ENCODE peak calls at places on chromosomes 11 and 22, in eight cellular contexts. V is cardiac muscle cell, I is cardiac fibroblast, T is body of pancreas, H is fibroblast of the aortic adventitia, O is K562, Y is fibroblast of mammary gland, J is kidney. R is an unnamed sample.
A peak's percentile ranks its signal among the peaks of the same experiment; 100 is the strongest.

GRCh38 chr11:102254047-102254446 is 63.2 kb upstream of the BIRC3 start:
- DNase-seq in O (peak; percentile 59), I (peak; percentile 34), V (no peak), J (no peak), T (no peak), Y (peak; percentile 35), H (no peak), R (no peak)

GRCh38 chr11:96704847-96705246 is 315.0 kb downstream of the JRKL start:
- DNase-seq in V (peak; percentile 39), O (no peak), Y (no peak), I (peak; percentile 4), H (peak; percentile 14), T (no peak), J (no peak), R (peak; percentile 11)

GRCh38 chr11:61545921-61546320 is 35.0 kb downstream of the SYT7 start:
- DNase-seq in V (no peak), T (no peak), Y (no peak), O (no peak), H (no peak), I (no peak), J (no peak), R (no peak)

GRCh38 chr11:82698576-82699352 is 34.9 kb downstream of the FAM181B start:
- DNase-seq in J (no peak), V (no peak), Y (no peak), O (no peak), H (no peak), I (no peak), T (no peak), R (no peak)

GRCh38 chr11:22193348-22194051 is 615 bp downstream of the ANO5 start:
- DNase-seq in Y (no peak), H (no peak), T (peak; percentile 31), I (no peak), V (no peak), J (peak; percentile 74), O (peak; percentile 7), R (no peak)

GRCh38 chr22:42742940-42743339 is 22.3 kb upstream of the A4GALT start:
- DNase-seq in T (no peak), Y (peak; percentile 53), H (peak; percentile 46), V (no peak), O (peak; percentile 75), I (peak; percentile 60), J (no peak), R (no peak)

GRCh38 chr11:8593935-8594909 is at the start of gene STK33:
- DNase-seq in Y (peak; percentile 30), J (peak; percentile 80), O (no peak), H (no peak), I (no peak), V (peak; percentile 41), T (peak; percentile 68), R (peak; percentile 19)

GRCh38 chr11:79262221-79262620 is 178.6 kb downstream of the TENM4 start:
- DNase-seq in H (no peak), O (no peak), I (peak; percentile 50), J (no peak), V (peak; percentile 17), T (no peak), Y (no peak), R (no peak)

GRCh38 chr22:40397436-40397835 is 27.0 kb downstream of the SGSM3 start:
- DNase-seq in T (no peak), I (peak; percentile 36), H (no peak), Y (no peak), J (no peak), V (peak; percentile 58), O (no peak), R (peak; percentile 71)

GRCh38 chr22:43975041-43975440 is 19.8 kb downstream of the SAMM50 start:
- DNase-seq in J (no peak), H (no peak), T (no peak), I (no peak), V (no peak), Y (no peak), O (no peak), R (no peak)

GRCh38 chr11:45337583-45338360 is 51.6 kb upstream of the SYT13 start:
- DNase-seq in V (no peak), H (no peak), I (no peak), Y (no peak), T (no peak), J (no peak), O (no peak), R (no peak)

GRCh38 chr22:37735054-37735453 is 38.2 kb downstream of the TRIOBP start:
- DNase-seq in O (peak; percentile 78), H (no peak), Y (no peak), V (no peak), J (no peak), T (peak; percentile 66), I (peak; percentile 42), R (no peak)

GRCh38 chr11:122696662-122697061 is 41.1 kb downstream of the UBASH3B start:
- DNase-seq in T (no peak), H (no peak), I (no peak), J (no peak), O (peak; percentile 10), Y (no peak), V (no peak), R (no peak)

DNA sequence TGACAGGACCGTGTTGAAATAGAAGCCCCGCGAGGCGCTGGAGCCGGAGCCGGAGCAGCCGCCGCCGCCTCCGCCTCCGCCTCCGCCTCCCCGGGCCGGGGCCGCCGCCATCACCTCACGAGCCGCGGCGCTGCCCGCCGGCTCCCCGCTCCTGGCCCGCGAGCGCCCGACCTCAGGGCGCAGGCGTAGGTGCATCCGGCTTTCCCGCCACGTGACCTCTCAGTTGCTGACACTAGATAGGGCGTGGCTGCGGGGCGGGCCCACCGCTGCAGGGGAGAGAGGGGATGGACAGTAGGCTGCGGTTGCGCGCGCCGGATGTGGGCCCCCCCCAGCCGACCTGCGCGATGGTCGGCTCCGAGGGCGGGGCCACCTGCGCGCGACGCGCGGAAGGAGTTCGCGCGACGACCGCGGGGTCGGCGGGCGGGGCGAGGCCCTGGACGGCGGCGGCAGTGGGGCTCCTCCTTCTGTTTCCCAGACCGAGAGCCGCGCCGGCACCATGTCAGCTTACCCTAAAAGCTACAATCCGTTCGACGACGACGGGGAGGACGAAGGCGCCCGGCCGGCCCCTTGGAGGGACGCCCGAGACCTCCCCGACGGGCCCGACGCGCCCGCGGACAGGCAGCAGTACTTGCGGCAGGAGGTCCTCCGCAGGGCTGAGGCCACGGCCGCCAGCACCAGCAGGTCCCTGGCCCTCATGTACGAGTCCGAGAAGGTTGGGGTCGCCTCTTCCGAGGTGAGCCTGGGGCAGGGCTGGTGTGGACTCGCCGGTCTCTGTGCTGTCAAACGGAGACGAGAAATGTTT is at the start of the genes PI4KA and SNAP29:
- DNase-seq in I (peak; percentile 98), O (peak; percentile 100), Y (peak; percentile 96), H (peak; percentile 96), V (peak; percentile 99), T (peak; percentile 99), J (peak; percentile 100), R (peak; percentile 99)
- TF ChIP-seq CTCF in I (no peak), O (peak; percentile 42), Y (no peak), H (no peak), V (no peak), T (no peak), J (peak; percentile 2), R (no peak)

DNA sequence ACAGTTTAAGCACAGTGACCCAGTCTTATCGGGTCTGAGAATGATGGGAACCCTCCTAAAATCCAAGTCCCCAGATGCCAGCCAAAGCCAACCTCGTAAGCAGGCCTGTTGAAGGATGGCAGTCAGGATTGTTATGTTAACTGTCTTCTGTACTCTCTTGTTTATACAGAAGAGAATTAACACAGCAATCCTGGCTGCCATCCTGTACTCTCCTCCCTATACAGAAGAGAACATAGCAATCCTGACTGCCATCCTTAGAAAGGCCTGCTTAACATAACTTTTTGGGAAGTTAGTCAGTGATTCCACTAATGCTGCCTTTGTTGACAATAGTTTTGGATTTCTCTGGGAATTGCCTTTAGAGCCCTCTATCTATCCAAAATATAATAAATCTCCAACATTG is 116.4 kb downstream of the LARGE1 start:
- DNase-seq in I (no peak), T (no peak), H (no peak), Y (no peak), V (no peak), O (no peak), J (no peak), R (no peak)
- H3K4me3 ChIP-seq in I (no peak overlapping the region), T (no peak overlapping the region), H (no peak overlapping the region), Y (no peak overlapping the region), V (no peak overlapping the region), O (no peak overlapping the region), J (no peak overlapping the region), R (no peak overlapping the region)

GRCh38 chr11:30583505-30584280 is 2.5 kb downstream of the MPPED2 start:
- DNase-seq in Y (peak; percentile 0), H (no peak), V (no peak), I (no peak), O (no peak), J (peak; percentile 69), T (peak; percentile 25), R (no peak)

GRCh38 chr11:30581646-30582045 is 4.5 kb downstream of the MPPED2 start:
- DNase-seq in T (no peak), V (no peak), J (no peak), H (no peak), O (no peak), I (no peak), Y (no peak), R (no peak)

GRCh38 chr11:30585067-30585891 is 874 bp downstream of the MPPED2 start:
- DNase-seq in T (peak; percentile 37), O (no peak), J (peak; percentile 78), Y (no peak), H (no peak), I (no peak), V (no peak), R (no peak)

GRCh38 chr11:30585892-30586250 is 282 bp downstream of the MPPED2 start:
- DNase-seq in V (peak; percentile 9), J (peak; percentile 75), T (peak; percentile 27), H (no peak), I (no peak), Y (no peak), O (no peak), R (no peak)

DNA sequence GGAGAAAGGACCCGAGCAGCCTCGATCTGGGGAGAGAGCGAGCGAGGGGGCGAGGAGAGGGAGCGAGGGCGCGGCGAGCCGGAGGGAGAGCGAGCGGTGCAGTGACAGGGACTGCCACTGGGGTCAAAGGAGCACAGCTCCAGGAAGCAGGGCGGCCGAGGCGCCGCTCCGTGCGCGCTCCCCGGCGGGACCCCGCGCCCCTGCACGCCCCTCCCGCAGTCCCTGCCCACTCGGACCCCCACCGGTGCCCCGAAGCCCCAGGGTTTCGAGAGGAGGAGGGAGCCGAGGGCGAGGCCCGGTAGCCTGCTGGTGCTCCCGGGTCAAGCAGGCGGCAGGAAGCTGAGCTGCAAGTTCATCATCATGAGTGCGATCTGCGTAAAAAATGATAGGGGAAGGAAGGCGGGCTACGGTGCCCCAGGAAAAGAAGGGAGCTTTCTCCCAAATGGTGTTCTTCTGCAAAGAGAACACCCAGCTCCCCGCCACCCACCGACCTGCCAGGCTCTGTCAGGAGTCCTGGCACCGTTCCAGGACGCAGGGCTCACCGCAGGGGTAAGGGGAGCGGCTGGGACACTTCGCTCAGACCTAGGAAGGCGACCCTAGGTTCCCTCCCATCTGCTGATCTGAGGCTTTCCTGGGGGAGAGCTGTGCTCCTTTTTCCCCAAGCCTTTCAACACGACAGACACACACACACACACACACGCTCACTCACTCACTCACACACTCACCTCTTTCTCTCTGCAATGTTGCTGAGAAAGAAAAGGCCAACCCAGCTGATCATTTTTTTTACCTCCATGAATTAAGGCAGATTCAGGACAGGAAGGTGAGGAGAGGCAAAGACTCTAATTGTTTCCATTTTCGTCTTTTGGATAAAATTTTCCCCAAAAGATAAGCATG is at the start of gene MPPED2:
- DNase-seq in I (no peak), Y (no peak), H (peak; percentile 2), O (peak; percentile 11), J (peak; percentile 75), V (no peak), T (peak; percentile 55), R (peak; percentile 10)
- TF ChIP-seq CTCF in I (no peak), Y (no peak), H (no peak), O (no peak), J (no peak), V (no peak), T (peak; percentile 67), R (no peak)

GRCh38 chr11:119375629-119376196 is 5.8 kb downstream of the USP2 start:
- DNase-seq in J (peak; percentile 93), Y (peak; percentile 96), I (peak; percentile 75), O (peak; percentile 59), T (peak; percentile 79), H (peak; percentile 83), V (peak; percentile 77), R (peak; percentile 55)
- H3K4me3 ChIP-seq in J (no peak overlapping the region), Y (no peak overlapping the region), I (no peak overlapping the region), O (no peak overlapping the region), T (no peak overlapping the region), H (no peak overlapping the region), V (no peak overlapping the region), R (no peak overlapping the region)

R was measured in choroid plexus epithelial cell.